ENCODE peak calls at places on chromosomes 16 and 17, in six cellular contexts. U is fibroblast of pulmonary artery, S is HFFc6, P is OCI-LY7, Z is Calu3, B is fibroblast of villous mesenchyme. R is an unnamed sample.
A peak's percentile ranks its signal among the peaks of the same experiment; 100 is the strongest.

GRCh38 chr17:1928976-1929375 is 96.2 kb downstream of the RTN4RL1 start:
- DNase-seq in S (no peak), B (no peak), P (no peak), U (no peak), Z (no peak), R (no peak)

GRCh38 chr17:31126318-31126717 is 31.5 kb downstream of the NF1 start:
- DNase-seq in P (no peak), Z (no peak), S (no peak), B (no peak), U (no peak), R (no peak)

GRCh38 chr17:17355426-17355825 is 52.3 kb downstream of the NT5M start:
- DNase-seq in Z (no peak), U (no peak), P (no peak), B (no peak), S (no peak), R (no peak)

GRCh38 chr17:67293251-67294203 is 48.5 kb upstream of the HELZ start:
- DNase-seq in Z (peak; percentile 70), U (peak; percentile 61), P (peak; percentile 83), S (no peak), B (peak; percentile 64), R (peak; percentile 75)

GRCh38 chr16:20300312-20301097 is 26.8 kb downstream of the GP2 start:
- DNase-seq in P (peak; percentile 52), Z (peak; percentile 63), U (peak; percentile 62), S (peak; percentile 27), B (peak; percentile 25), R (peak; percentile 69)

GRCh38 chr17:82105882-82106696 is 8.1 kb upstream of the FASN start:
- DNase-seq in Z (peak; percentile 89), S (peak; percentile 55), U (peak; percentile 54), P (peak; percentile 87), B (peak; percentile 56), R (peak; percentile 83)

GRCh38 chr17:8918811-8919210 is 46.7 kb downstream of the PIK3R5 start:
- DNase-seq in Z (no peak), S (no peak), U (peak; percentile 33), B (no peak), P (no peak), R (no peak)

GRCh38 chr17:44636562-44636961 is 19.7 kb upstream of the MEIOC start:
- DNase-seq in B (peak; percentile 73), S (peak; percentile 59), Z (no peak), U (peak; percentile 81), P (peak; percentile 45), R (no peak)

GRCh38 chr16:4570688-4571321 is 14.7 kb downstream of the C16orf96 start:
- DNase-seq in Z (no peak), U (no peak), S (no peak), P (no peak), B (no peak), R (no peak)

GRCh38 chr16:53035176-53035942 is 17.3 kb downstream of the CHD9NB start:
- DNase-seq in S (no peak), U (no peak), B (no peak), P (no peak), Z (no peak), R (no peak)

GRCh38 chr16:87325480-87325879 is 8.3 kb upstream of the C16orf95 start:
- DNase-seq in S (no peak), P (no peak), U (no peak), B (no peak), Z (no peak), R (no peak)

GRCh38 chr16:87324411-87325275 is 7.5 kb upstream of the C16orf95 start:
- DNase-seq in S (no peak), P (peak; percentile 62), Z (peak; percentile 49), U (peak; percentile 36), B (peak; percentile 37), R (no peak)

GRCh38 chr16:87323727-87324410 is 6.7 kb upstream of the C16orf95 start:
- DNase-seq in U (no peak), P (no peak), B (no peak), S (no peak), Z (no peak), R (no peak)

GRCh38 chr16:87327798-87328495 is 10.8 kb upstream of the C16orf95 start:
- DNase-seq in U (no peak), B (no peak), S (no peak), Z (no peak), P (no peak), R (no peak)

DNA sequence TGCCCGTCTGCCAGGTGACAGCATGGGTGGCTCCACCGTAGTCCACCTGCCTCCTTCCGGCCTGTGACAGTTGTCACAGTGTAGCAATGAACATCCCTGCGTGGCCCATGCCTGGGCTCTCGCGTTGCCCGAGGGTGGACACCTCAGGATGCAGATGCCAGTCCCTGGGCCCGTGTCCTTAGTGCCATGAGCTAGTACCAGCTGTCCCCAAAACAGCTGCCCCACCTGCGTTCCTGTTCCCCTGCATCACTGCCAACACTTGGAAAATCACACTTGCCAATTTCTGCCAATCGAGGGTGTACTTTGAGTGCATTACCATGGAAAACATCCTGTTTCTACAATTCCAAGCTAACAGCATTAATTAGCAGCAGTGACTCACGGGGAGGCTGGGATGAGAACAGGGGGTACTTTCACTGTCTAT is 9.0 kb upstream of the C16orf95 start:
- DNase-seq in Z (no peak), U (no peak), P (no peak), B (no peak), S (peak; percentile 9), R (no peak)
- TF ChIP-seq CTCF in Z (no peak), U (no peak), P (no peak), B (no peak), S (no peak), R (no peak)

GRCh38 chr16:88444826-88445582 is 8.1 kb upstream of the ZFPM1 start:
- DNase-seq in S (no peak), U (no peak), B (no peak), P (no peak), Z (no peak), R (no peak)
- TF ChIP-seq CTCF in S (no peak), U (no peak), B (no peak), P (no peak), Z (no peak), R (no peak)

DNA sequence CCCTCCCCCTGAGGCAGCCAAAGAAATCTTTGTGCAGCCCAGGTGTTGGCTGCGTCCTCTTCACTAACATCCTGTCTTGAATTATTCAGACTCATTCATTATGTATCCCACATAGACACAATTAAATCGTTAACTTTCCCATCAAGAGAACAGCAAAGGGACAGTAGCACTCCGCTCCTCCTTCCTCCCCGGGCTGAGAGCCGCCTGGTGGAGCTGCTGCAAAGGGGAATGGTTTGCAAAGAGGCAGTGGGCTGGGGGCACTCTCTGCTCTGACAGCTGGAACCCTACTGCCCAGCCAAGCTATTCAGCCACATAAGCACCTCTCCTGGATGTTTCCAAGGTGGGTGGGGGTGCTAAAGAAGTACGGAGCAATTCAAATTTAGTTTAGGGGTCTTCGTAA is 289.9 kb upstream of the SOX9 start:
- DNase-seq in P (no peak), Z (no peak), U (no peak), S (no peak), B (no peak), R (no peak)
- TF ChIP-seq CTCF in P (no peak), Z (no peak), U (no peak), S (no peak), B (no peak), R (no peak)

GRCh38 chr16:54636221-54636793 is 294.4 kb upstream of the IRX5 start:
- DNase-seq in P (no peak), Z (no peak), U (no peak), S (no peak), B (no peak), R (no peak)
- TF ChIP-seq CTCF in P (no peak), Z (no peak), U (no peak), S (no peak), B (no peak), R (no peak)

DNA sequence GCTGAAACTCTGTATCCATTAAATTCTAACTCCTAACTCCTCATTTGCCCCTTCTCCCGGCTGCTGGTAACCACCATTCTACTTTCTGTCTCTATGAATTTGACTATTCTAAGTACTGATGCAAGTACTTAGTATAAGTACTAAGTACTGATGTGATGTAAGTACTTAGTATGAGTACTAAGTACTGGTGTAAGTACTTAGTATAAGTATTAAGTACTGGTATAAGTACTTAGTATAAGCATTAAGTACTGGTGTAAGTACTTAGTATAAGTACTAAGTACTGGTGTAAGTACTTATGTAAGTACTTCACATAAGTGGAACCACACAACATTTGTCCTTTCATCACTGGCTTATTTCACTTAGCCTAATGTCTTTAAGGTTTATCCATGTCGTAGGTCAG is 32.3 kb upstream of the PRKCA start:
- DNase-seq in B (no peak), P (no peak), S (no peak), U (no peak), Z (no peak), R (no peak)
- TF ChIP-seq CTCF in B (no peak), P (no peak), S (no peak), U (no peak), Z (no peak), R (no peak)

DNA sequence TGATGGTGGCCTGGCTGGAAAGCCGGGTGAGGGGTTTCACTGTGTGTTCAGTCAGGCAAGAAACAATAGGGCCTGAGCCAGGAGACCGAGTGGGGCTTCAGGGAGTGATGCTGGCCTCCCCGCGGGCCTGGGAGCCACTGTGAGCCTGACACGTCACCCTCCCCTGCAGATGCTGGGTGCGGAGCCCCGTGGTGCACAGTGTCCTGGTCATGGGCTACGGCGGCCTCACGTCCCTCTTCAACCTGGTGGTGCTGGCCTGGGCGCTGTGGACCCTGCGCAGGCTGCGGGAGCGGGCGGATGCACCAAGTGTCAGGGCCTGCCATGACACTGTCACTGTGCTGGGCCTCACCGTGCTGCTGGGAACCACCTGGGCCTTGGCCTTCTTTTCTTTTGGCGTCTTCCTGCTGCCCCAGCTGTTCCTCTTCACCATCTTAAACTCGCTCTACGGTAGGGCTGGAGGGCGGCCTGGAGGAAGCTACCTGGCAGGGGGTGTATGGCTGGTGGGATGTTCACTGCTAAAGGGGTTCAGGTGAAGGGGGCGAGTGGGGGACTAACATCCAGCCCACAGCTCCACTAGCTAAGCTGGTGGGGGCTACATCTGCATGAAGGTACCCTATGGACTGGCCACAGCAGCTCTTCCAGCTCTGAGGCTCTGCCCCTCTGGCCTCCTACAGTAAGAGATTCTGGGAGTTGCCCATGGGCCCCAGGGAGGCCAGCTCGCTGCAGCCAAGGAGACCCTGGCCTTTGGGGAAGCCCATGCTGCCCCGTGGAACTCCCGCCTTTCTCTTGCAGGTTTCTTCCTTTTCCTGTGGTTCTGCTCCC is 32.4 kb downstream of the ADGRG5 start:
- DNase-seq in Z (no peak), U (no peak), B (no peak), P (no peak), S (no peak), R (no peak)
- TF ChIP-seq CTCF in Z (no peak), U (no peak), B (no peak), P (no peak), S (no peak), R (no peak)

R was measured in stomach.